ENCODE peak calls at places on chromosomes 4 and X, in seven cellular contexts. One of them, this sample, is unnamed. For H3K9me3 and H3K27me3, the result is how much of the 10 kb centered on the place peaks cover.

GRCh38 chr4:96093563-96093962 is 253.7 kb downstream of the PDHA2 start:
- DNase-seq in MM.1S: no peak
- DNase-seq in lower lobe of right lung: no peak
- DNase-seq in ovary: no peak
- DNase-seq in left ventricle myocardium inferior: no peak
- DNase-seq in HCT116: no peak
- DNase-seq in GM12878: no peak
- DNase-seq in this sample: no peak

GRCh38 chr4:42327323-42327722 is 70.0 kb upstream of the SHISA3 start:
- DNase-seq in MM.1S: no peak
- DNase-seq in lower lobe of right lung: no peak
- DNase-seq in ovary: no peak
- DNase-seq in left ventricle myocardium inferior: peak
- DNase-seq in HCT116: no peak
- DNase-seq in GM12878: no peak
- DNase-seq in this sample: no peak

GRCh38 chr4:111398906-111399330 is 746.3 kb upstream of the FAM241A start:
- DNase-seq in MM.1S: no peak
- DNase-seq in lower lobe of right lung: no peak
- DNase-seq in ovary: no peak
- DNase-seq in left ventricle myocardium inferior: no peak
- DNase-seq in HCT116: no peak
- DNase-seq in GM12878: no peak
- DNase-seq in this sample: no peak

GRCh38 chr4:38600575-38600974 is 63.4 kb upstream of the KLF3 start:
- DNase-seq in MM.1S: no peak
- DNase-seq in lower lobe of right lung: no peak
- DNase-seq in ovary: no peak
- DNase-seq in left ventricle myocardium inferior: no peak
- DNase-seq in HCT116: no peak
- DNase-seq in GM12878: no peak
- DNase-seq in this sample: no peak

GRCh38 chr4:82785248-82786003 is 13.2 kb downstream of the SCD5 start:
- DNase-seq in MM.1S: no peak
- DNase-seq in lower lobe of right lung: no peak
- DNase-seq in ovary: no peak
- DNase-seq in left ventricle myocardium inferior: no peak
- DNase-seq in HCT116: peak
- DNase-seq in GM12878: no peak
- DNase-seq in this sample: no peak

GRCh38 chr4:59540311-59540710 is 1659.8 kb upstream of the ADGRL3 start:
- DNase-seq in MM.1S: no peak
- DNase-seq in lower lobe of right lung: no peak
- DNase-seq in ovary: no peak
- DNase-seq in left ventricle myocardium inferior: no peak
- DNase-seq in HCT116: no peak
- DNase-seq in GM12878: no peak
- DNase-seq in this sample: no peak

GRCh38 chrX:10725071-10725470 is 104.7 kb upstream of the MID1 start:
- DNase-seq in MM.1S: no peak
- DNase-seq in lower lobe of right lung: no peak
- DNase-seq in ovary: no peak
- DNase-seq in left ventricle myocardium inferior: no peak
- DNase-seq in HCT116: no peak
- DNase-seq in GM12878: no peak
- DNase-seq in this sample: no peak

GRCh38 chrX:129663171-129663570 is 8.4 kb upstream of the APLN start:
- DNase-seq in MM.1S: no peak
- DNase-seq in lower lobe of right lung: no peak
- DNase-seq in ovary: no peak
- DNase-seq in left ventricle myocardium inferior: no peak
- DNase-seq in HCT116: no peak
- DNase-seq in GM12878: no peak
- DNase-seq in this sample: no peak

GRCh38 chrX:28920554-28920953 is 333.3 kb downstream of the IL1RAPL1 start:
- DNase-seq in MM.1S: no peak
- DNase-seq in lower lobe of right lung: no peak
- DNase-seq in ovary: no peak
- DNase-seq in left ventricle myocardium inferior: no peak
- DNase-seq in HCT116: no peak
- DNase-seq in GM12878: no peak
- DNase-seq in this sample: no peak

GRCh38 chr4:123443401-123444297 is 47.1 kb downstream of the SPRY1 start:
- DNase-seq in MM.1S: no peak
- DNase-seq in lower lobe of right lung: peak
- DNase-seq in ovary: no peak
- DNase-seq in left ventricle myocardium inferior: no peak
- DNase-seq in HCT116: no peak
- DNase-seq in GM12878: peak
- DNase-seq in this sample: no peak

GRCh38 chr4:186757696-186758330 is 34.2 kb upstream of the FAT1 start:
- DNase-seq in MM.1S: no peak
- DNase-seq in lower lobe of right lung: no peak
- DNase-seq in ovary: no peak
- DNase-seq in left ventricle myocardium inferior: no peak
- DNase-seq in HCT116: no peak
- DNase-seq in GM12878: no peak
- DNase-seq in this sample: no peak

GRCh38 chr4:5824635-5825034 is 68.3 kb downstream of the CRMP1 start:
- DNase-seq in MM.1S: peak
- DNase-seq in lower lobe of right lung: no peak
- DNase-seq in ovary: no peak
- DNase-seq in left ventricle myocardium inferior: no peak
- DNase-seq in HCT116: peak
- DNase-seq in GM12878: no peak
- DNase-seq in this sample: no peak

GRCh38 chr4:184104419-184105101 is 113.1 kb downstream of the ENPP6 start:
- DNase-seq in MM.1S: no peak
- DNase-seq in lower lobe of right lung: peak
- DNase-seq in ovary: no peak
- DNase-seq in left ventricle myocardium inferior: no peak
- DNase-seq in HCT116: no peak
- DNase-seq in GM12878: no peak
- DNase-seq in this sample: no peak

GRCh38 chr4:130632731-130633604 is 1537.0 kb downstream of the C4orf33 start:
- DNase-seq in MM.1S: no peak
- DNase-seq in lower lobe of right lung: no peak
- DNase-seq in ovary: no peak
- DNase-seq in left ventricle myocardium inferior: no peak
- DNase-seq in HCT116: no peak
- DNase-seq in GM12878: no peak
- DNase-seq in this sample: no peak

GRCh38 chr4:2700031-2700430 is 56.1 kb downstream of the TNIP2 start:
- DNase-seq in MM.1S: no peak
- DNase-seq in lower lobe of right lung: no peak
- DNase-seq in ovary: no peak
- DNase-seq in left ventricle myocardium inferior: no peak
- DNase-seq in HCT116: no peak
- DNase-seq in GM12878: no peak
- DNase-seq in this sample: no peak

GRCh38 chr4:93053140-93053539 is 749.4 kb downstream of the GRID2 start:
- DNase-seq in MM.1S: no peak
- DNase-seq in lower lobe of right lung: no peak
- DNase-seq in ovary: no peak
- DNase-seq in left ventricle myocardium inferior: no peak
- DNase-seq in HCT116: no peak
- DNase-seq in GM12878: no peak
- DNase-seq in this sample: no peak

GRCh38 chr4:14110407-14110806 is 482.9 kb upstream of the BOD1L1 start:
- DNase-seq in MM.1S: no peak
- DNase-seq in lower lobe of right lung: no peak
- DNase-seq in ovary: no peak
- DNase-seq in left ventricle myocardium inferior: no peak
- DNase-seq in HCT116: no peak
- DNase-seq in GM12878: no peak
- DNase-seq in this sample: no peak

GRCh38 chrX:132086717-132087116 is 41.1 kb downstream of the FRMD7 start:
- DNase-seq in MM.1S: no peak
- DNase-seq in lower lobe of right lung: no peak
- DNase-seq in ovary: no peak
- DNase-seq in left ventricle myocardium inferior: no peak
- DNase-seq in HCT116: no peak
- DNase-seq in GM12878: no peak
- DNase-seq in this sample: no peak

GRCh38 chr4:43243433-43244116 is 351.1 kb downstream of the GRXCR1 start:
- DNase-seq in MM.1S: no peak
- DNase-seq in lower lobe of right lung: no peak
- DNase-seq in ovary: no peak
- DNase-seq in left ventricle myocardium inferior: no peak
- DNase-seq in HCT116: no peak
- DNase-seq in GM12878: no peak
- DNase-seq in this sample: no peak

GRCh38 chrX:41779058-41779564 is 55.1 kb downstream of the GPR82 start:
- DNase-seq in MM.1S: no peak
- DNase-seq in lower lobe of right lung: no peak
- DNase-seq in ovary: no peak
- DNase-seq in left ventricle myocardium inferior: no peak
- DNase-seq in HCT116: peak
- DNase-seq in GM12878: no peak
- DNase-seq in this sample: no peak

GRCh38 chrX:122517781-122518180 is 666.3 kb upstream of the GRIA3 start:
- DNase-seq in MM.1S: no peak
- DNase-seq in lower lobe of right lung: no peak
- DNase-seq in ovary: no peak
- DNase-seq in left ventricle myocardium inferior: no peak
- DNase-seq in HCT116: no peak
- DNase-seq in GM12878: no peak
- DNase-seq in this sample: no peak

GRCh38 chrX:151488677-151489076 is 74.8 kb upstream of the PASD1 start:
- DNase-seq in MM.1S: no peak
- DNase-seq in lower lobe of right lung: no peak
- DNase-seq in ovary: no peak
- DNase-seq in left ventricle myocardium inferior: no peak
- DNase-seq in HCT116: peak
- DNase-seq in GM12878: no peak
- DNase-seq in this sample: no peak

GRCh38 chr4:113695328-113696169 is 66.0 kb downstream of the CAMK2D start:
- DNase-seq in MM.1S: no peak
- DNase-seq in lower lobe of right lung: no peak
- DNase-seq in ovary: no peak
- DNase-seq in left ventricle myocardium inferior: no peak
- DNase-seq in HCT116: no peak
- DNase-seq in GM12878: no peak
- DNase-seq in this sample: no peak

GRCh38 chrX:115889121-115889890 is 281.2 kb upstream of the AGTR2 start:
- DNase-seq in MM.1S: no peak
- DNase-seq in lower lobe of right lung: no peak
- DNase-seq in ovary: peak
- DNase-seq in left ventricle myocardium inferior: no peak
- DNase-seq in HCT116: no peak
- DNase-seq in GM12878: no peak
- DNase-seq in this sample: no peak

GRCh38 chr4:38060829-38061431 is 100.7 kb downstream of the PTTG2 start:
- DNase-seq in MM.1S: no peak
- DNase-seq in lower lobe of right lung: no peak
- DNase-seq in ovary: no peak
- DNase-seq in left ventricle myocardium inferior: no peak
- DNase-seq in HCT116: no peak
- DNase-seq in GM12878: no peak
- DNase-seq in this sample: no peak

GRCh38 chr4:168095776-168096443 is 3.6 kb downstream of the ANXA10 start:
- DNase-seq in MM.1S: no peak
- DNase-seq in lower lobe of right lung: no peak
- DNase-seq in ovary: no peak
- DNase-seq in left ventricle myocardium inferior: no peak
- DNase-seq in HCT116: no peak
- DNase-seq in GM12878: no peak
- DNase-seq in this sample: no peak

GRCh38 chr4:54632537-54632936 is 25.2 kb upstream of the KIT start:
- DNase-seq in MM.1S: no peak
- DNase-seq in lower lobe of right lung: no peak
- DNase-seq in ovary: no peak
- DNase-seq in left ventricle myocardium inferior: no peak
- DNase-seq in HCT116: no peak
- DNase-seq in GM12878: no peak
- DNase-seq in this sample: no peak

GRCh38 chr4:61511716-61512488 is 311.8 kb downstream of the ADGRL3 start:
- DNase-seq in MM.1S: no peak
- DNase-seq in lower lobe of right lung: no peak
- DNase-seq in ovary: no peak
- DNase-seq in left ventricle myocardium inferior: no peak
- DNase-seq in HCT116: no peak
- DNase-seq in GM12878: no peak
- DNase-seq in this sample: no peak

GRCh38 chr4:12928751-12929150 is 555.4 kb downstream of the RAB28 start:
- DNase-seq in MM.1S: no peak
- DNase-seq in lower lobe of right lung: no peak
- DNase-seq in ovary: no peak
- DNase-seq in left ventricle myocardium inferior: no peak
- DNase-seq in HCT116: no peak
- DNase-seq in GM12878: no peak
- DNase-seq in this sample: no peak

GRCh38 chrX:146881521-146881920 is 67.0 kb upstream of the CXorf51A start:
- DNase-seq in MM.1S: no peak
- DNase-seq in lower lobe of right lung: no peak
- DNase-seq in ovary: no peak
- DNase-seq in left ventricle myocardium inferior: no peak
- DNase-seq in HCT116: no peak
- DNase-seq in GM12878: no peak
- DNase-seq in this sample: no peak

GRCh38 chrX:146887020-146887419 is 72.5 kb upstream of the CXorf51A start:
- DNase-seq in MM.1S: no peak
- DNase-seq in lower lobe of right lung: no peak
- DNase-seq in ovary: no peak
- DNase-seq in left ventricle myocardium inferior: no peak
- DNase-seq in HCT116: no peak
- DNase-seq in GM12878: no peak
- DNase-seq in this sample: no peak
- H3K9me3 ChIP-seq in MM.1S: under half
- H3K9me3 ChIP-seq in lower lobe of right lung: under half
- H3K9me3 ChIP-seq in ovary: under half
- H3K9me3 ChIP-seq in left ventricle myocardium inferior: under half
- H3K9me3 ChIP-seq in HCT116: under half
- H3K9me3 ChIP-seq in GM12878: under half
- H3K9me3 ChIP-seq in this sample: under half

GRCh38 chrX:88853925-88854324 is 106.9 kb downstream of the CPXCR1 start:
- DNase-seq in MM.1S: no peak
- DNase-seq in lower lobe of right lung: no peak
- DNase-seq in ovary: no peak
- DNase-seq in left ventricle myocardium inferior: no peak
- DNase-seq in HCT116: no peak
- DNase-seq in GM12878: no peak
- DNase-seq in this sample: no peak
- TF ChIP-seq CTCF in MM.1S: no peak
- TF ChIP-seq CTCF in lower lobe of right lung: no peak
- TF ChIP-seq CTCF in ovary: no peak
- TF ChIP-seq CTCF in left ventricle myocardium inferior: no peak
- TF ChIP-seq CTCF in HCT116: no peak
- TF ChIP-seq CTCF in GM12878: no peak
- TF ChIP-seq CTCF in this sample: no peak

GRCh38 chr4:25792843-25793242 is 69.9 kb downstream of the SEL1L3 start:
- DNase-seq in MM.1S: no peak
- DNase-seq in lower lobe of right lung: no peak
- DNase-seq in ovary: no peak
- DNase-seq in left ventricle myocardium inferior: no peak
- DNase-seq in HCT116: no peak
- DNase-seq in GM12878: no peak
- DNase-seq in this sample: no peak
- H3K27me3 ChIP-seq in MM.1S: under half
- H3K27me3 ChIP-seq in lower lobe of right lung: under half
- H3K27me3 ChIP-seq in ovary: under half
- H3K27me3 ChIP-seq in left ventricle myocardium inferior: under half
- H3K27me3 ChIP-seq in HCT116: under half
- H3K27me3 ChIP-seq in GM12878: under half
- H3K27me3 ChIP-seq in this sample: under half

GRCh38 chr4:189917161-189917891 is 23.3 kb upstream of the FRG1 start:
- DNase-seq in MM.1S: no peak
- DNase-seq in lower lobe of right lung: no peak
- DNase-seq in ovary: no peak
- DNase-seq in left ventricle myocardium inferior: no peak
- DNase-seq in HCT116: no peak
- DNase-seq in GM12878: no peak
- DNase-seq in this sample: no peak
- H3K9me3 ChIP-seq in MM.1S: under half
- H3K9me3 ChIP-seq in lower lobe of right lung: under half
- H3K9me3 ChIP-seq in ovary: under half
- H3K9me3 ChIP-seq in left ventricle myocardium inferior: under half
- H3K9me3 ChIP-seq in HCT116: under half
- H3K9me3 ChIP-seq in GM12878: under half
- H3K9me3 ChIP-seq in this sample: under half

This sample was measured in psoas muscle.